ENCODE peak calls at places on chromosomes 12 and 14, in ten cellular contexts. L is psoas muscle; X is cardiac muscle cell; D is activated T-cell treated with anti-CD3 and anti-CD28 coated beads for 1 hour; E is fibroblast of mammary gland; W is anterior cingulate cortex; J is NCI-H1694; V is caudate nucleus; S is effector memory CD8-positive, alpha-beta T cell; N is glutamatergic neuron. O is an unnamed sample.

GRCh38 chr14:22553445-22553844 is 35.6 kb downstream of the DAD1 start:
- DNase-seq in X (no peak), N (no peak), L (no peak), S (no peak), D (no peak), W (no peak), E (no peak), V (no peak), J (no peak), O (no peak)

GRCh38 chr12:72546106-72546505 is 273.9 kb downstream of the TRHDE start:
- DNase-seq in X (no peak), J (no peak), V (no peak), N (no peak), D (no peak), L (no peak), W (no peak), E (no peak), S (no peak), O (no peak)

GRCh38 chr14:84483072-84483410 is 1046.9 kb upstream of the FLRT2 start:
- DNase-seq in V (no peak), J (no peak), L (no peak), N (no peak), E (no peak), W (no peak), D (no peak), S (no peak), X (no peak), O (no peak)

GRCh38 chr12:43285248-43285647 is 266.8 kb downstream of the ADAMTS20 start:
- DNase-seq in S (no peak), X (no peak), E (peak), L (no peak), J (no peak), W (no peak), N (no peak), D (no peak), V (no peak), O (no peak)

GRCh38 chr14:36194645-36195044 is 18.1 kb upstream of the PTCSC3 start:
- DNase-seq in X (no peak), D (no peak), N (no peak), V (no peak), S (no peak), E (no peak), W (no peak), L (no peak), J (no peak), O (no peak)

GRCh38 chr12:124694846-124695497 is 127.6 kb upstream of the NCOR2 start:
- DNase-seq in W (no peak), N (no peak), D (no peak), L (peak), S (no peak), V (no peak), J (peak), E (peak), X (no peak), O (peak)

GRCh38 chr12:10175849-10176641 is 2.8 kb upstream of the TMEM52B start:
- DNase-seq in S (no peak), J (no peak), L (no peak), V (no peak), W (no peak), D (no peak), E (no peak), X (no peak), N (no peak), O (no peak)

GRCh38 chr12:19780460-19780859 is 341.2 kb downstream of the AEBP2 start:
- DNase-seq in V (no peak), X (no peak), D (no peak), W (no peak), N (no peak), S (no peak), E (no peak), L (no peak), J (no peak), O (no peak)

GRCh38 chr12:19757317-19757877 is 318.1 kb downstream of the AEBP2 start:
- DNase-seq in J (peak), S (no peak), V (no peak), E (peak), N (no peak), D (no peak), W (no peak), X (peak), L (no peak), O (peak)